ENCODE peak calls at places on chromosomes 12 and 14, in seven cellular contexts. X, A, U, N, E, G and P are unnamed samples.

GRCh38 chr12:92596388-92596787 is 106.4 kb upstream of the PLEKHG7 start:
- DNase-seq in G (no peak), E (no peak), N (no peak), X (no peak), U (no peak), A (no peak), P (no peak)

GRCh38 chr12:62436164-62436503 is 30.5 kb upstream of the MON2 start:
- DNase-seq in X (no peak), E (peak; percentile 29), G (no peak), U (no peak), N (no peak), A (no peak), P (no peak)

GRCh38 chr14:70708717-70709570 is 67.2 kb downstream of the TTC9 start:
- DNase-seq in E (no peak), X (no peak), U (no peak), G (no peak), N (no peak), A (no peak), P (no peak)

GRCh38 chr12:29599397-29599796 is 101.9 kb upstream of the OVCH1 start:
- DNase-seq in X (no peak), U (no peak), N (no peak), A (no peak), E (no peak), G (no peak), P (no peak)

GRCh38 chr14:34374998-34375740 is 86.9 kb downstream of the SPTSSA start:
- DNase-seq in U (no peak), N (no peak), G (no peak), A (no peak), X (no peak), E (no peak), P (no peak)

GRCh38 chr12:5073838-5074237 is 30.2 kb downstream of the KCNA5 start:
- DNase-seq in A (no peak), X (no peak), G (peak; percentile 5), U (no peak), E (no peak), N (no peak), P (no peak)

GRCh38 chr12:110537605-110538409 is 35.7 kb downstream of the RAD9B start:
- DNase-seq in U (peak; percentile 78), G (no peak), X (peak; percentile 8), N (peak; percentile 55), A (no peak), E (no peak), P (no peak)

GRCh38 chr14:103057028-103057371 is 349 bp downstream of the CDC42BPB start:
- DNase-seq in N (peak; percentile 48), E (peak; percentile 38), X (no peak), U (no peak), A (no peak), G (no peak), P (peak; percentile 46)

GRCh38 chr12:92537235-92537960 is 165.4 kb upstream of the PLEKHG7 start:
- DNase-seq in G (no peak), X (no peak), E (no peak), N (no peak), U (peak; percentile 68), A (no peak), P (no peak)

GRCh38 chr12:82383930-82384513 is 25.7 kb downstream of the METTL25 start:
- DNase-seq in N (no peak), G (peak; percentile 10), A (no peak), E (no peak), X (no peak), U (peak; percentile 29), P (no peak)

GRCh38 chr12:49866859-49867579 is 24.1 kb upstream of the BCDIN3D start:
- DNase-seq in U (peak; percentile 80), G (peak; percentile 77), N (peak; percentile 72), E (peak; percentile 74), X (peak; percentile 26), A (peak; percentile 82), P (peak; percentile 70)

GRCh38 chr12:28023156-28023887 is 50.8 kb upstream of the PTHLH start:
- DNase-seq in A (no peak), X (no peak), E (no peak), G (no peak), N (no peak), U (no peak), P (no peak)

GRCh38 chr12:32155911-32156585 is 49.4 kb downstream of the BICD1 start:
- DNase-seq in A (no peak), G (no peak), U (peak; percentile 30), N (no peak), E (no peak), X (no peak), P (no peak)

GRCh38 chr14:63178912-63179311 is 25.3 kb upstream of the RHOJ start:
- DNase-seq in A (no peak), E (no peak), G (no peak), U (no peak), X (no peak), N (no peak), P (no peak)

GRCh38 chr14:61308198-61308597 is 13.2 kb upstream of the PRKCH start:
- DNase-seq in N (no peak), G (no peak), A (no peak), E (no peak), X (no peak), U (no peak), P (no peak)

GRCh38 chr12:24078318-24078765 is 128.9 kb upstream of the SOX5 start:
- DNase-seq in N (no peak), U (no peak), E (no peak), G (no peak), A (no peak), X (no peak), P (no peak)

GRCh38 chr12:90899456-90900182 is 55.4 kb downstream of the CCER1 start:
- DNase-seq in G (no peak), A (no peak), U (no peak), E (no peak), X (no peak), N (no peak), P (no peak)

GRCh38 chr12:31874961-31875608 is 84.1 kb upstream of the RESF1 start:
- DNase-seq in N (peak; percentile 41), U (no peak), A (peak; percentile 55), G (peak; percentile 76), E (peak; percentile 58), X (peak; percentile 9), P (no peak)

GRCh38 chr12:57112492-57113294 is 1.5 kb upstream of the STAT6 start:
- DNase-seq in U (no peak), E (no peak), X (no peak), N (no peak), G (no peak), A (no peak), P (peak; percentile 78)

GRCh38 chr14:80942158-80942738 is 710 bp upstream of the CEP128 start:
- DNase-seq in G (peak; percentile 51), X (no peak), U (no peak), N (no peak), E (no peak), A (no peak), P (no peak)
- H3K4me3 ChIP-seq in G (peak overlapping the region; percentile 91), X (peak overlapping the region; percentile 86), U (peak overlapping the region; percentile 12), N (peak overlapping the region; percentile 75), E (peak overlapping the region; percentile 59), A (peak overlapping the region; percentile 65), P (peak overlapping the region; percentile 84)

GRCh38 chr14:28757790-28758189 is 8.8 kb upstream of the FOXG1 start:
- DNase-seq in A (no peak), X (no peak), G (no peak), U (no peak), N (no peak), E (no peak), P (no peak)
- H3K27ac ChIP-seq in A (no peak overlapping the region), X (no peak overlapping the region), G (no peak overlapping the region), U (no peak overlapping the region), N (no peak overlapping the region), E (no peak overlapping the region), P (peak overlapping the region; percentile 93)

GRCh38 chr12:113759135-113759534 is 207.0 kb downstream of the RBM19 start:
- DNase-seq in X (no peak), N (no peak), U (no peak), A (no peak), E (no peak), G (no peak), P (no peak)

GRCh38 chr12:113758165-113758924 is 207.8 kb downstream of the RBM19 start:
- DNase-seq in A (no peak), E (no peak), G (no peak), U (no peak), N (no peak), X (no peak), P (no peak)

GRCh38 chr12:113757223-113758002 is 208.7 kb downstream of the RBM19 start:
- DNase-seq in G (no peak), E (no peak), U (no peak), A (no peak), N (no peak), X (no peak), P (no peak)

GRCh38 chr12:113755098-113755497 is 211.0 kb downstream of the RBM19 start:
- DNase-seq in X (no peak), U (no peak), E (no peak), N (no peak), G (no peak), A (no peak), P (no peak)

GRCh38 chr12:113756609-113757008 is 209.5 kb downstream of the RBM19 start:
- DNase-seq in N (no peak), A (no peak), G (no peak), U (no peak), E (no peak), X (no peak), P (no peak)
- TF ChIP-seq CTCF in N (no peak), A (no peak), G (no peak), U (no peak), E (no peak), X (no peak), P (no peak)

DNA sequence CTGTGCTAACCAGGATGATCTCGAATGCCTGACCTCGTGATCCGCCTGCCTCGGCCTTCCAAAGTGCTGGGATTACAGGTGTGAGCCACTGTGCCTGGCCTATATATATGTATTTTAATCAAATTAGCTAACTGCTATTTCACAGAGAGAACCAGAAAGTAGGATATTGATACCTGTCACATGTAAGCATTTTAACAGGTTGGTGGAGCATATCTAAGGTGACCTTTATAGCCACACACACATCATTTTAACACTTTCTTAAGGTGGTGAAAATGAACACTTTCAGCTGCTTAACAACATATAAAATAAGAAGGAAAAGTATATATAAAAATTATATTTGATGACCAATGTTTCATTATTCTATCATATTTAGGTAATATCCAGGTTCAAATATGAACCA is 57.0 kb upstream of the ATF7IP start:
- DNase-seq in X (no peak), G (no peak), A (no peak), N (no peak), E (no peak), U (no peak), P (no peak)
- H3K4me3 ChIP-seq in X (no peak overlapping the region), G (no peak overlapping the region), A (no peak overlapping the region), N (no peak overlapping the region), E (no peak overlapping the region), U (no peak overlapping the region), P (no peak overlapping the region)